ENCODE peak calls at places on chromosomes 6 and 20, in six cellular contexts. F is pancreas; A is prostate gland; Q is body of pancreas; T is CD8-positive, alpha-beta memory T cell; J is psoas muscle. P is an unnamed sample. For H3K4me1, the result is how much of the 10 kb centered on the place peaks cover.

GRCh38 chr6:129131282-129131681 is 248.3 kb downstream of the LAMA2 start:
- DNase-seq in F (no peak), A (no peak), Q (no peak), T (no peak), J (peak), P (no peak)

GRCh38 chr6:79463721-79464120 is 73.5 kb downstream of the LCA5 start:
- DNase-seq in F (no peak), A (no peak), Q (no peak), T (no peak), J (no peak), P (peak)

GRCh38 chr6:119226089-119226488 is 123.5 kb downstream of the MAN1A1 start:
- DNase-seq in F (no peak), A (no peak), Q (no peak), T (no peak), J (no peak), P (no peak)

GRCh38 chr6:166999845-167000253 is 652 bp downstream of the CEP43 start:
- DNase-seq in F (no peak), A (no peak), Q (no peak), T (no peak), J (no peak), P (peak)

GRCh38 chr6:44926556-44926955 is 401.6 kb upstream of the RUNX2 start:
- DNase-seq in F (no peak), A (no peak), Q (no peak), T (no peak), J (no peak), P (no peak)

GRCh38 chr6:12291083-12291784 is 1.1 kb downstream of the EDN1 start:
- DNase-seq in F (no peak), A (no peak), Q (no peak), T (no peak), J (no peak), P (no peak)

GRCh38 chr20:32165836-32166545 is 41.6 kb downstream of the PLAGL2 start:
- DNase-seq in F (no peak), A (no peak), Q (no peak), T (no peak), J (no peak), P (no peak)

GRCh38 chr6:13249817-13250216 is 78.5 kb downstream of the TBC1D7 start:
- DNase-seq in F (no peak), A (no peak), Q (no peak), T (no peak), J (no peak), P (no peak)

GRCh38 chr6:6758915-6759654 is 170.6 kb downstream of the LY86 start:
- DNase-seq in F (peak), A (no peak), Q (peak), T (no peak), J (no peak), P (no peak)

GRCh38 chr6:44167567-44167966 is 8.9 kb downstream of the CAPN11 start:
- DNase-seq in F (no peak), A (no peak), Q (no peak), T (no peak), J (no peak), P (no peak)

GRCh38 chr6:10794239-10794638 is 44.1 kb downstream of the MAK start:
- DNase-seq in F (no peak), A (no peak), Q (no peak), T (no peak), J (no peak), P (no peak)

GRCh38 chr6:169092375-169092774 is 161.3 kb downstream of the THBS2 start:
- DNase-seq in F (no peak), A (no peak), Q (no peak), T (no peak), J (no peak), P (no peak)

GRCh38 chr6:156280131-156280530 is 497.0 kb upstream of the ARID1B start:
- DNase-seq in F (no peak), A (no peak), Q (no peak), T (no peak), J (no peak), P (no peak)

GRCh38 chr6:113824411-113824810 is 32.7 kb upstream of the MARCKS start:
- DNase-seq in F (no peak), A (no peak), Q (peak), T (no peak), J (no peak), P (no peak)

GRCh38 chr20:14712302-14712739 is 374.9 kb upstream of the FLRT3 start:
- DNase-seq in F (no peak), A (peak), Q (no peak), T (no peak), J (no peak), P (peak)

GRCh38 chr20:32672982-32673727 is 586 bp downstream of the C20orf203 start:
- DNase-seq in F (no peak), A (no peak), Q (no peak), T (peak), J (no peak), P (no peak)

GRCh38 chr6:170038251-170038650 is 252.6 kb downstream of the DLL1 start:
- DNase-seq in F (no peak), A (no peak), Q (peak), T (no peak), J (no peak), P (peak)

GRCh38 chr20:24560571-24561485 is 91.4 kb downstream of the SYNDIG1 start:
- DNase-seq in F (no peak), A (no peak), Q (no peak), T (no peak), J (no peak), P (no peak)

GRCh38 chr20:53124075-53124532 is 151.9 kb downstream of the TSHZ2 start:
- DNase-seq in F (no peak), A (no peak), Q (no peak), T (no peak), J (peak), P (no peak)

GRCh38 chr6:36119209-36119608 is 11.1 kb upstream of the MAPK13 start:
- DNase-seq in F (no peak), A (no peak), Q (no peak), T (no peak), J (no peak), P (no peak)

GRCh38 chr20:51335329-51335841 is 207.1 kb downstream of the NFATC2 start:
- DNase-seq in F (no peak), A (no peak), Q (no peak), T (no peak), J (no peak), P (no peak)

GRCh38 chr20:50121858-50122271 is 8.9 kb upstream of the UBE2V1 start:
- DNase-seq in F (no peak), A (no peak), Q (no peak), T (no peak), J (no peak), P (no peak)

GRCh38 chr6:81690073-81690472 is 62.4 kb downstream of the TENT5A start:
- DNase-seq in F (no peak), A (no peak), Q (no peak), T (no peak), J (no peak), P (no peak)

GRCh38 chr20:2000286-2000685 is 6.4 kb upstream of the PDYN start:
- DNase-seq in F (no peak), A (no peak), Q (no peak), T (no peak), J (no peak), P (no peak)

GRCh38 chr6:151247510-151247909 is 7.7 kb downstream of the AKAP12 start:
- DNase-seq in F (no peak), A (no peak), Q (no peak), T (no peak), J (no peak), P (no peak)

GRCh38 chr20:51276331-51276730 is 253.4 kb upstream of the KCNG1 start:
- DNase-seq in F (no peak), A (no peak), Q (no peak), T (no peak), J (no peak), P (no peak)

GRCh38 chr6:4021133-4021861 is 57.6 kb downstream of the FAM217A start:
- DNase-seq in F (peak), A (peak), Q (peak), T (peak), J (peak), P (peak)

GRCh38 chr20:46074006-46074405 is 15.8 kb downstream of the NCOA5 start:
- DNase-seq in F (no peak), A (no peak), Q (no peak), T (no peak), J (no peak), P (no peak)

GRCh38 chr6:137692806-137693205 is 174.3 kb upstream of the TNFAIP3 start:
- DNase-seq in F (no peak), A (no peak), Q (no peak), T (no peak), J (no peak), P (no peak)

GRCh38 chr6:150478651-150479498 is 110.1 kb downstream of the IYD start:
- DNase-seq in F (no peak), A (no peak), Q (no peak), T (no peak), J (no peak), P (no peak)

GRCh38 chr6:4282926-4283325 is 147.6 kb upstream of the ECI2 start:
- DNase-seq in F (no peak), A (no peak), Q (no peak), T (no peak), J (no peak), P (no peak)

GRCh38 chr20:19806806-19807691 is 49.0 kb downstream of the RIN2 start:
- DNase-seq in F (peak), A (peak), Q (peak), T (no peak), J (no peak), P (peak)

GRCh38 chr6:31430449-31430848 is 27.1 kb downstream of the MICA start:
- DNase-seq in F (no peak), A (no peak), Q (no peak), T (peak), J (no peak), P (no peak)

GRCh38 chr6:45801471-45802289 is 214.0 kb downstream of the CLIC5 start:
- DNase-seq in F (no peak), A (no peak), Q (no peak), T (no peak), J (no peak), P (no peak)

GRCh38 chr20:45883100-45883469 is 2.1 kb downstream of the ZSWIM1 start:
- DNase-seq in F (no peak), A (no peak), Q (no peak), T (no peak), J (no peak), P (no peak)

GRCh38 chr6:16174368-16175078 is 45.6 kb downstream of the MYLIP start:
- DNase-seq in F (no peak), A (no peak), Q (no peak), T (no peak), J (no peak), P (peak)

GRCh38 chr6:26053929-26054658 is 33.1 kb upstream of the HFE start:
- DNase-seq in F (no peak), A (no peak), Q (no peak), T (no peak), J (no peak), P (no peak)

GRCh38 chr6:19833947-19834346 is 3.2 kb upstream of the ID4 start:
- DNase-seq in F (no peak), A (no peak), Q (no peak), T (no peak), J (no peak), P (peak)

GRCh38 chr6:38510205-38510604 is 129.5 kb downstream of the BTBD9 start:
- DNase-seq in F (no peak), A (no peak), Q (no peak), T (no peak), J (no peak), P (no peak)
- H3K4me3 ChIP-seq in F (no peak), A (no peak), Q (no peak), T (no peak), J (no peak), P (no peak)

GRCh38 chr6:149271348-149272340 is 45.9 kb upstream of the TAB2 start:
- DNase-seq in F (no peak), A (no peak), Q (no peak), T (peak), J (no peak), P (no peak)
- H3K4me1 ChIP-seq in F (under half), A (under half), Q (under half), T (under half), J (under half), P (under half)

GRCh38 chr6:127818149-127818548 is 82.7 kb downstream of the THEMIS start:
- DNase-seq in F (no peak), A (no peak), Q (no peak), T (no peak), J (no peak), P (no peak)
- H3K27ac ChIP-seq in F (no peak), A (no peak), Q (no peak), T (no peak), J (no peak), P (no peak)

GRCh38 chr6:109121411-109121810 is 26.1 kb downstream of the CEP57L1 start:
- DNase-seq in F (no peak), A (no peak), Q (no peak), T (no peak), J (no peak), P (no peak)

GRCh38 chr6:109118955-109119354 is 23.6 kb downstream of the CEP57L1 start:
- DNase-seq in F (no peak), A (no peak), Q (no peak), T (no peak), J (no peak), P (no peak)

GRCh38 chr6:109118337-109118736 is 23.0 kb downstream of the CEP57L1 start:
- DNase-seq in F (no peak), A (no peak), Q (no peak), T (no peak), J (no peak), P (no peak)

DNA sequence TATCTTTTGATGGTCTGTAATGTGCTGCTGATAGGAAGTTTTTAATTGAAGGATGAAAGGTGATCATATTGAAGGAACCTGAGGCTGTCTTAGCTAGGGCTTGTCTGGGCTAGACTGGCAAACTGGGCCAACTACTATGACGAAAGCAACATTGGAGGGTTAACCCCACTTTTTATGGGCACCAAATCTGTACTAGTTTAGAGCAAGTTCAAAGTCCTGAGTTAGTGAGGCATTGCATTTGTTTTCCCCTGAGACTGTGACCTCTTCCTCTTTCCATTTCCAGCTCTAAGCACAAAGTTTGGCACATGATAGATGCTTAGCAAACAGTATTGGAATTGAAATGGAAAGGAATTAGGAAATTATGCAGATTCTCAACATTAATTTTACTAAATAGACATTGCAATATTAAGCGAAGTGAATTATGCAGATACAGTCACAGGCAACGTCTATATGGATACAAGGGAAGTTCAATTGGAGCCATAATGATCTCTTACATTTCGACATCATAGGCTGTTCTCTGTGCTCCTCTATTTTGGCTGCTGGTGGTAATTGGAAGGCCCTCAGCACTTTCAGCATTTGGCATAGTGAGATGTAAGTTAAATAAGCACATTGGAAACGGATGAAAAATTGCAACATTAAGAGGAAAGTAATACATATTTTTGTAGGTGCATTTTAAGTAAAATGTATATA is 22.2 kb downstream of the CEP57L1 start:
- DNase-seq in F (no peak), A (no peak), Q (no peak), T (no peak), J (no peak), P (peak)
- H3K4me3 ChIP-seq in F (no peak), A (no peak), Q (no peak), T (no peak), J (no peak), P (no peak)

GRCh38 chr20:57131601-57132391 is 134.6 kb downstream of the BMP7 start:
- DNase-seq in F (no peak), A (no peak), Q (no peak), T (no peak), J (no peak), P (no peak)

GRCh38 chr20:57131077-57131476 is 135.4 kb downstream of the BMP7 start:
- DNase-seq in F (no peak), A (no peak), Q (no peak), T (no peak), J (no peak), P (no peak)

GRCh38 chr20:57128051-57128757 is 138.2 kb downstream of the BMP7 start:
- DNase-seq in F (no peak), A (no peak), Q (no peak), T (no peak), J (no peak), P (no peak)

GRCh38 chr20:57130160-57130772 is 136.2 kb downstream of the BMP7 start:
- DNase-seq in F (no peak), A (no peak), Q (no peak), T (no peak), J (no peak), P (no peak)

DNA sequence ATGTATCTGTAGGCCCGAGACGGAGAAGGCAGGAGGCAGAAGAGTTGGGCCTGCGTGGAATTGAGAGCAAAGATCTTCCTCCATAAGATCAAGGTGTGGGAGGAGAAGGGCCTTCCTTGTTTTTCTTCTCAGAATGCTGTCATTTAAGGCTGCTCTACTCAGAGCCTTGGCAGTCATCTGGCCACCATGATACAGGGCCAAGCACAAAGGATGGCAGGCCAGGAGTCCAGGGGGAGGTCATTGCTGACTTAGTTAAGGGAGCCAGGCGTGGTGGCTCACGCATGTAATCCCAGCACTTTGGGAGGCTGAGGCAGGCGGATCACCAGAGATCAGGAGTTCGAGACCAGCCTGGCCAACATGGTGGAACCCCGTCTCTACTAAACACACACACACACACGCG is 137.1 kb downstream of the BMP7 start:
- DNase-seq in F (no peak), A (no peak), Q (no peak), T (no peak), J (no peak), P (no peak)
- H3K4me1 ChIP-seq in F (under half), A (under half), Q (under half), T (under half), J (under half), P (under half)

GRCh38 chr6:131062245-131063027 is 609 bp downstream of the EPB41L2 start:
- DNase-seq in F (peak), A (no peak), Q (peak), T (peak), J (peak), P (peak)
- H3K27ac ChIP-seq in F (peak), A (peak), Q (peak), T (peak), J (peak), P (peak)

GRCh38 chr6:50819527-50819905 is 845 bp downstream of the TFAP2B start:
- DNase-seq in F (no peak), A (no peak), Q (no peak), T (no peak), J (no peak), P (no peak)
- H3K4me3 ChIP-seq in F (no peak), A (no peak), Q (no peak), T (no peak), J (peak), P (no peak)

GRCh38 chr6:35024601-35025054 is 116.5 kb downstream of the TCP11 start:
- DNase-seq in F (peak), A (no peak), Q (peak), T (no peak), J (peak), P (peak)

GRCh38 chr6:35023601-35024000 is 117.5 kb downstream of the TCP11 start:
- DNase-seq in F (no peak), A (no peak), Q (no peak), T (no peak), J (no peak), P (no peak)

GRCh38 chr6:35025241-35026188 is 115.6 kb downstream of the TCP11 start:
- DNase-seq in F (no peak), A (no peak), Q (no peak), T (no peak), J (no peak), P (peak)

GRCh38 chr6:35021014-35021413 is 120.1 kb downstream of the TCP11 start:
- DNase-seq in F (no peak), A (no peak), Q (no peak), T (no peak), J (peak), P (no peak)

GRCh38 chr6:35023091-35023490 is 118.0 kb downstream of the TCP11 start:
- DNase-seq in F (no peak), A (no peak), Q (no peak), T (no peak), J (no peak), P (no peak)
- H3K4me1 ChIP-seq in F (under half), A (under half), Q (under half), T (under half), J (half or more), P (under half)

GRCh38 chr20:57266251-57267157 is at the start of gene BMP7:
- DNase-seq in F (no peak), A (no peak), Q (no peak), T (no peak), J (no peak), P (no peak)

GRCh38 chr20:57264151-57264792 is 2.2 kb downstream of the BMP7 start:
- DNase-seq in F (no peak), A (no peak), Q (peak), T (no peak), J (no peak), P (peak)

GRCh38 chr20:57267158-57267821 is 849 bp upstream of the BMP7 start:
- DNase-seq in F (no peak), A (no peak), Q (no peak), T (no peak), J (no peak), P (no peak)

GRCh38 chr20:57264908-57265648 is 1.4 kb downstream of the BMP7 start:
- DNase-seq in F (no peak), A (no peak), Q (no peak), T (no peak), J (no peak), P (no peak)

GRCh38 chr20:57265649-57266250 is 691 bp downstream of the BMP7 start:
- DNase-seq in F (no peak), A (no peak), Q (no peak), T (no peak), J (no peak), P (no peak)
- H3K27ac ChIP-seq in F (no peak), A (no peak), Q (no peak), T (no peak), J (no peak), P (no peak)